ENCODE peak calls at places on chromosomes 7 and 10, in eight cellular contexts. D, Q, E, W, R, N, P and O are unnamed samples.

GRCh38 chr10:131946321-131946751 is 35.4 kb downstream of the BNIP3 start:
- DNase-seq in R (no peak), P (no peak), E (no peak), D (no peak), N (no peak), Q (peak; percentile 62), W (no peak), O (no peak)

GRCh38 chr10:71832967-71833366 is 18.1 kb downstream of the PSAP start:
- DNase-seq in E (no peak), Q (no peak), P (no peak), N (no peak), W (no peak), R (no peak), D (no peak), O (no peak)

GRCh38 chr10:109861051-109861450 is 62.3 kb downstream of the XPNPEP1 start:
- DNase-seq in N (no peak), D (no peak), Q (no peak), P (no peak), R (no peak), W (no peak), E (no peak), O (no peak)

GRCh38 chr10:95792874-95793285 is 36.9 kb downstream of the ENTPD1 start:
- DNase-seq in N (peak; percentile 26), E (no peak), P (no peak), D (peak; percentile 44), R (no peak), W (no peak), Q (peak; percentile 68), O (no peak)

GRCh38 chr7:157944051-157944450 is 607.2 kb downstream of the DNAJB6 start:
- DNase-seq in W (no peak), Q (no peak), R (no peak), E (no peak), N (no peak), D (no peak), P (no peak), O (no peak)

GRCh38 chr7:32301427-32301826 is 188.8 kb downstream of the LSM5 start:
- DNase-seq in Q (no peak), R (no peak), W (no peak), N (no peak), D (no peak), E (no peak), P (no peak), O (no peak)

GRCh38 chr7:47492720-47493119 is 89.2 kb downstream of the TNS3 start:
- DNase-seq in W (no peak), D (no peak), R (no peak), N (no peak), E (no peak), P (no peak), Q (no peak), O (no peak)

GRCh38 chr7:44608916-44609648 is 2.7 kb downstream of the OGDH start:
- DNase-seq in W (no peak), R (peak; percentile 24), D (no peak), N (peak; percentile 77), P (peak; percentile 29), Q (no peak), E (no peak), O (no peak)